ENCODE peak calls at places on chromosomes 11 and 22, in four cellular contexts. P is psoas muscle, K is HCT116, X is osteocyte. S is an unnamed sample.

GRCh38 chr11:57459112-57460016 is 964 bp upstream of the RTN4RL2 start:
- DNase-seq in X (no peak), K (no peak), P (no peak), S (no peak)

GRCh38 chr11:126115820-126116319 is 53.2 kb upstream of the CDON start:
- DNase-seq in P (peak), K (peak), X (no peak), S (peak)

GRCh38 chr22:30015846-30016245 is 64.4 kb upstream of the HORMAD2 start:
- DNase-seq in K (no peak), P (no peak), X (no peak), S (no peak)

GRCh38 chr11:130636672-130637463 is 188.4 kb downstream of the ADAMTS15 start:
- DNase-seq in K (peak), X (no peak), P (no peak), S (no peak)

GRCh38 chr22:36927671-36928070 is 14.2 kb downstream of the CSF2RB start:
- DNase-seq in K (no peak), P (no peak), X (no peak), S (no peak)

GRCh38 chr11:132770802-132771545 is 761.3 kb downstream of the OPCML start:
- DNase-seq in X (no peak), P (no peak), K (no peak), S (no peak)

GRCh38 chr11:126992804-126993111 is 7.8 kb downstream of the KIRREL3 start:
- DNase-seq in X (no peak), K (no peak), P (no peak), S (no peak)

GRCh38 chr11:70517996-70518907 is 119.9 kb downstream of the CTTN start:
- DNase-seq in X (no peak), K (no peak), P (peak), S (no peak)

GRCh38 chr11:35629914-35630313 is 11.7 kb downstream of the FJX1 start:
- DNase-seq in P (no peak), K (peak), X (no peak), S (no peak)

GRCh38 chr22:23409976-23410375 is 170.1 kb downstream of the IGLL1 start:
- DNase-seq in P (no peak), K (no peak), X (no peak), S (no peak)

GRCh38 chr11:45659031-45659817 is 6.2 kb downstream of the CHST1 start:
- DNase-seq in K (no peak), P (no peak), X (no peak), S (no peak)

GRCh38 chr11:78957481-78958245 is 383.0 kb upstream of the NARS2 start:
- DNase-seq in K (no peak), P (no peak), X (no peak), S (no peak)

GRCh38 chr11:116115801-116116200 is 611.6 kb upstream of the CADM1 start:
- DNase-seq in K (no peak), X (no peak), P (no peak), S (no peak)

GRCh38 chr11:76339217-76339616 is 41.7 kb downstream of the THAP12 start:
- DNase-seq in P (peak), X (no peak), K (no peak), S (peak)

GRCh38 chr22:26322179-26322905 is 106.7 kb upstream of the ASPHD2 start:
- DNase-seq in P (no peak), K (peak), X (no peak), S (no peak)

GRCh38 chr11:70332567-70332966 is 62.1 kb downstream of the PPFIA1 start:
- DNase-seq in K (no peak), P (no peak), X (no peak), S (no peak)

GRCh38 chr11:79227732-79228416 is 213.0 kb downstream of the TENM4 start:
- DNase-seq in P (no peak), X (no peak), K (no peak), S (no peak)

GRCh38 chr11:45899448-45900174 is 7.5 kb downstream of the FREY1 start:
- DNase-seq in X (peak), K (no peak), P (peak), S (peak)

GRCh38 chr11:128507936-128508335 is 79.4 kb downstream of the ETS1 start:
- DNase-seq in X (no peak), P (no peak), K (no peak), S (no peak)

GRCh38 chr11:9905562-9905961 is 241.7 kb downstream of the SWAP70 start:
- DNase-seq in K (no peak), P (no peak), X (no peak), S (no peak)

GRCh38 chr22:37626144-37626543 is 13.3 kb upstream of the SH3BP1 start:
- DNase-seq in X (no peak), K (no peak), P (peak), S (no peak)

GRCh38 chr11:46122955-46123354 is 1.7 kb upstream of the PHF21A start:
- DNase-seq in K (no peak), X (no peak), P (no peak), S (no peak)

GRCh38 chr11:28049338-28050216 is 58.4 kb downstream of the KIF18A start:
- DNase-seq in P (no peak), X (no peak), K (peak), S (no peak)

GRCh38 chr11:23897453-23898289 is 599.2 kb upstream of the LUZP2 start:
- DNase-seq in X (no peak), K (no peak), P (no peak), S (no peak)

GRCh38 chr11:795638-796564 is 2.2 kb downstream of the SLC25A22 start:
- DNase-seq in X (peak), K (no peak), P (peak), S (peak)

GRCh38 chr11:289145-289705 is 299 bp downstream of the PGGHG start:
- DNase-seq in P (no peak), K (no peak), X (no peak), S (no peak)

GRCh38 chr11:121367434-121367833 is 74.9 kb downstream of the SC5D start:
- DNase-seq in K (no peak), X (no peak), P (no peak), S (no peak)

GRCh38 chr11:75597636-75598035 is 35.6 kb downstream of the SERPINH1 start:
- DNase-seq in K (peak), P (no peak), X (no peak), S (no peak)

GRCh38 chr11:128766687-128767086 is 72.8 kb downstream of the FLI1 start:
- DNase-seq in P (no peak), K (no peak), X (no peak), S (no peak)

GRCh38 chr22:46849951-46850350 is 87.5 kb downstream of the TBC1D22A start:
- DNase-seq in K (no peak), P (no peak), X (peak), S (no peak)

GRCh38 chr11:116073854-116074837 is 569.9 kb upstream of the CADM1 start:
- DNase-seq in K (no peak), X (no peak), P (no peak), S (no peak)

GRCh38 chr11:7691759-7692334 is 14.4 kb downstream of the OVCH2 start:
- DNase-seq in P (no peak), X (no peak), K (no peak), S (no peak)

GRCh38 chr11:86396403-86396802 is 21.7 kb downstream of the CCDC81 start:
- DNase-seq in P (no peak), X (no peak), K (no peak), S (no peak)

GRCh38 chr11:13462311-13462927 is 603 bp downstream of the BTBD10 start:
- DNase-seq in X (no peak), P (peak), K (peak), S (peak)

GRCh38 chr11:5288108-5288911 is 13.4 kb downstream of the OR51B4 start:
- DNase-seq in X (no peak), K (no peak), P (no peak), S (no peak)

S was measured in sciatic nerve.